ENCODE peak calls at places on chromosomes 7 and 10, in ten cellular contexts. C, Q, K, T, P, E, O, H, Z and L are unnamed samples.

GRCh38 chr7:95104739-95105138 is 197.3 kb downstream of the PPP1R9A start:
- DNase-seq in C (peak; percentile 97), Q (no peak), K (no peak), T (peak; percentile 7), P (no peak), E (no peak), O (no peak), H (peak; percentile 12), Z (no peak), L (no peak)

GRCh38 chr10:112721080-112721698 is 228.9 kb upstream of the TCF7L2 start:
- DNase-seq in C (peak; percentile 66), Q (peak; percentile 55), K (no peak), T (no peak), P (no peak), E (peak; percentile 66), O (no peak), H (no peak), Z (no peak), L (no peak)

GRCh38 chr7:92404170-92404614 is 43.1 kb upstream of the GATAD1 start:
- DNase-seq in C (no peak), Q (peak; percentile 43), K (no peak), T (no peak), P (no peak), E (no peak), O (no peak), H (no peak), Z (no peak), L (no peak)

GRCh38 chr10:116470768-116471415 is 43.2 kb downstream of the PNLIPRP3 start:
- DNase-seq in C (peak; percentile 38), Q (peak; percentile 43), K (no peak), T (peak; percentile 40), P (no peak), E (peak; percentile 60), O (no peak), H (no peak), Z (no peak), L (no peak)

GRCh38 chr7:80721880-80722595 is 83.6 kb downstream of the CD36 start:
- DNase-seq in C (peak; percentile 95), Q (peak; percentile 29), K (no peak), T (no peak), P (no peak), E (no peak), O (peak; percentile 83), H (no peak), Z (no peak), L (no peak)

GRCh38 chr10:99777918-99778716 is 4.3 kb upstream of the ABCC2 start:
- DNase-seq in C (peak; percentile 37), Q (peak; percentile 36), K (no peak), T (no peak), P (no peak), E (peak; percentile 36), O (no peak), H (no peak), Z (no peak), L (peak; percentile 62)

GRCh38 chr10:5094265-5095205 is at the start of gene AKR1C3:
- DNase-seq in C (peak; percentile 86), Q (no peak), K (no peak), T (no peak), P (no peak), E (peak; percentile 21), O (peak; percentile 74), H (no peak), Z (no peak), L (peak; percentile 58)

GRCh38 chr7:55427279-55427788 is 62.2 kb downstream of the LANCL2 start:
- DNase-seq in C (no peak), Q (no peak), K (no peak), T (no peak), P (no peak), E (no peak), O (no peak), H (no peak), Z (no peak), L (no peak)

GRCh38 chr7:31105256-31105950 is 53.3 kb downstream of the ADCYAP1R1 start:
- DNase-seq in C (no peak), Q (no peak), K (no peak), T (no peak), P (peak; percentile 48), E (no peak), O (no peak), H (no peak), Z (no peak), L (peak; percentile 19)

GRCh38 chr7:39317107-39317506 is 249.1 kb upstream of the YAE1 start:
- DNase-seq in C (no peak), Q (no peak), K (no peak), T (no peak), P (no peak), E (no peak), O (no peak), H (no peak), Z (no peak), L (no peak)

GRCh38 chr7:155269766-155270585 is 27.7 kb upstream of the INSIG1 start:
- DNase-seq in C (no peak), Q (no peak), K (no peak), T (no peak), P (no peak), E (no peak), O (peak; percentile 94), H (no peak), Z (no peak), L (peak; percentile 92)

GRCh38 chr10:61251089-61251488 is 202.1 kb downstream of the TMEM26 start:
- DNase-seq in C (no peak), Q (no peak), K (no peak), T (no peak), P (no peak), E (no peak), O (no peak), H (no peak), Z (no peak), L (no peak)

GRCh38 chr10:7697304-7697822 is 5.8 kb upstream of the ITIH2 start:
- DNase-seq in C (peak; percentile 20), Q (no peak), K (no peak), T (no peak), P (no peak), E (no peak), O (no peak), H (no peak), Z (no peak), L (no peak)

GRCh38 chr7:39720586-39720985 is 97.2 kb downstream of the RALA start:
- DNase-seq in C (peak; percentile 67), Q (no peak), K (no peak), T (no peak), P (no peak), E (no peak), O (peak; percentile 96), H (peak; percentile 94), Z (no peak), L (no peak)

GRCh38 chr10:47189802-47190201 is 110.2 kb upstream of the GDF10 start:
- DNase-seq in C (no peak), Q (no peak), K (no peak), T (no peak), P (no peak), E (no peak), O (no peak), H (no peak), Z (no peak), L (no peak)

GRCh38 chr7:77328669-77329068 is 87.5 kb downstream of the GSAP start:
- DNase-seq in C (peak; percentile 65), Q (no peak), K (no peak), T (no peak), P (no peak), E (no peak), O (no peak), H (no peak), Z (no peak), L (no peak)

GRCh38 chr10:15897282-15897681 is 37.0 kb upstream of the MINDY3 start:
- DNase-seq in C (peak; percentile 32), Q (no peak), K (no peak), T (no peak), P (no peak), E (no peak), O (no peak), H (no peak), Z (no peak), L (no peak)

GRCh38 chr10:84269773-84270172 is 24.9 kb downstream of the RGR start:
- DNase-seq in C (peak; percentile 82), Q (no peak), K (no peak), T (peak; percentile 47), P (no peak), E (no peak), O (peak; percentile 80), H (no peak), Z (no peak), L (no peak)

GRCh38 chr7:64889686-64890162 is 13.3 kb upstream of the ZNF273 start:
- DNase-seq in C (no peak), Q (no peak), K (no peak), T (no peak), P (peak; percentile 59), E (no peak), O (no peak), H (no peak), Z (no peak), L (no peak)

GRCh38 chr7:94557211-94557610 is 47.6 kb downstream of the CASD1 start:
- DNase-seq in C (no peak), Q (no peak), K (no peak), T (no peak), P (no peak), E (no peak), O (no peak), H (no peak), Z (no peak), L (no peak)